ENCODE peak calls at places on chromosomes 11 and 22, in four cellular contexts. C is BJ, E is AG04450, F is neural progenitor cell. N is an unnamed sample.
A peak's percentile ranks its signal among the peaks of the same experiment; 100 is the strongest.

GRCh38 chr11:122791411-122791810 is 46.9 kb upstream of the CRTAM start:
- DNase-seq in C (no peak), E (no peak), F (no peak), N (no peak)

GRCh38 chr11:117392979-117393378 is 65.3 kb downstream of the CEP164 start:
- DNase-seq in C (no peak), E (no peak), F (no peak), N (no peak)

GRCh38 chr11:35163707-35164496 is 24.9 kb downstream of the CD44 start:
- DNase-seq in C (no peak), E (no peak), F (no peak), N (peak; percentile 82)

GRCh38 chr11:12862761-12863469 is 146.2 kb upstream of the RASSF10 start:
- DNase-seq in C (no peak), E (peak; percentile 73), F (peak; percentile 96), N (no peak)

GRCh38 chr22:48856308-48856615 is 971.4 kb downstream of the BRD1 start:
- DNase-seq in C (no peak), E (no peak), F (no peak), N (no peak)

GRCh38 chr11:102479733-102480132 is 27.2 kb upstream of the TMEM123 start:
- DNase-seq in C (no peak), E (no peak), F (no peak), N (no peak)

GRCh38 chr11:69049490-69049867 is 747 bp downstream of the TPCN2 start:
- DNase-seq in C (no peak), E (no peak), F (no peak), N (no peak)

GRCh38 chr11:46489668-46490560 is 98.3 kb upstream of the CHRM4 start:
- DNase-seq in C (no peak), E (peak; percentile 20), F (peak; percentile 55), N (peak; percentile 74)

GRCh38 chr22:20299736-20300136 is 20.1 kb downstream of the DGCR6L start:
- DNase-seq in C (no peak), E (no peak), F (no peak), N (no peak)

GRCh38 chr11:22829231-22830081 is at the start of gene SVIP:
- DNase-seq in C (peak; percentile 14), E (peak; percentile 72), F (peak; percentile 95), N (peak; percentile 96)

GRCh38 chr22:21446128-21446826 is 20.9 kb upstream of the TMEM191C start:
- DNase-seq in C (no peak), E (no peak), F (peak; percentile 1), N (no peak)

GRCh38 chr11:45754746-45755145 is 50.2 kb upstream of the SLC35C1 start:
- DNase-seq in C (no peak), E (no peak), F (no peak), N (no peak)

GRCh38 chr11:559020-559620 is 1.4 kb downstream of the LMNTD2 start:
- DNase-seq in C (no peak), E (no peak), F (no peak), N (no peak)

GRCh38 chr11:103920449-103920848 is 116.0 kb upstream of the DDI1 start:
- DNase-seq in C (no peak), E (peak; percentile 34), F (no peak), N (peak; percentile 26)

GRCh38 chr11:113481226-113481625 is 6.0 kb upstream of the DRD2 start:
- DNase-seq in C (no peak), E (no peak), F (no peak), N (no peak)

GRCh38 chr22:31922593-31922992 is 21.7 kb upstream of the YWHAH start:
- DNase-seq in C (no peak), E (no peak), F (no peak), N (no peak)

GRCh38 chr11:44532809-44533208 is 32.7 kb upstream of the CD82 start:
- DNase-seq in C (no peak), E (no peak), F (no peak), N (peak; percentile 23)

GRCh38 chr11:17699157-17700114 is 19.9 kb upstream of the MYOD1 start:
- DNase-seq in C (no peak), E (no peak), F (peak; percentile 22), N (no peak)

GRCh38 chr22:22745225-22746060 is 101.0 kb downstream of the GGTLC2 start:
- DNase-seq in C (no peak), E (no peak), F (peak; percentile 71), N (peak; percentile 57)

GRCh38 chr22:17077255-17077654 is 7.5 kb upstream of the IL17RA start:
- DNase-seq in C (peak; percentile 58), E (peak; percentile 51), F (no peak), N (no peak)

DNA sequence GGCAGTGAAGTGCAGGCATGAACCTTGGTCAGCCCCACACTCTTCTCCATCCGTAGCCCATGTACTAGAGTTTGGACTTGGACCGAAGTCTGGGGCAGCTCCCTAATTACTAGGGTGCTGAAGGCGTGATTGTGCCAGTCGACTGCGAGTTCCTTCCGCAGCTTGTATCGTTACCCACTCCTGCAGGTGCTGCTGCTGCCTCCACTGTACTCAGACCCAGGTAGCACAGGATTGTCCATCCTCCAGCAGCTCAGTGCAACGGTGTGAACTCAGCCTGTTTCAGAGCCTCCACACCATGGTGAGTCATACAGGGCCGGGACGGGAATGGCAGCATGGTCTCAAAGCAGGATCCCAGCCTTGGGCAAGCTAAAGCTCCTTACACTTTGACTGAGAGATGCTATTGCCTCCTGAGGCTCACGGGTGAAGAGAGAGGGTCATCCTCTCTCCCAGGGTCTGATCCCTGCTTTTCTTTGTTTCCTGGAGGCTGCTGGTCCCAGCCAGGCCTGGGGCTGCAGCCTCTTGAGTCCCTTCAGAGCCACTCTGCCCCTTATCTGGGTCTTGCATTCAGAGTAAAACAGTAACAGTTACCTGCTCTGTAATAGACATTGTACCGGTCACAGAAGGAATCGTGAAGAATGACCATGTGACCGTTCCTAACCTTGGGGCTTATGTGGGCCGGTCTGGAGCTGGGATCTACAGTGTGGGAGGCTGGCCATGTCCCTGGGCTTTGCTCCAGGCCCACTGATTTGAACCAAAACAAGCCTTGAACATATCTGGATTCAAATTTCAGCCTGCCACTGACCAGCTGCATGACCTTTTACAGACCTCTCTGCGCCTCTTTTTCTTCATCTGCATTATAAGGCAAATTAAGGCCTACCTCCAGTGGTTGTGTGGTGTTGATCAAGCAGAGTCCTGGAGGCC is 1.7 kb downstream of the TKFC start:
- DNase-seq in C (no peak), E (no peak), F (no peak), N (no peak)
- H3K4me3 ChIP-seq in C (no peak overlapping the region), E (no peak overlapping the region), F (no peak overlapping the region), N (no peak overlapping the region)

GRCh38 chr22:46635756-46636155 is 15.6 kb downstream of the GRAMD4 start:
- DNase-seq in C (no peak), E (no peak), F (peak; percentile 50), N (no peak)
- H3K4me3 ChIP-seq in C (no peak overlapping the region), E (no peak overlapping the region), F (no peak overlapping the region), N (no peak overlapping the region)

DNA sequence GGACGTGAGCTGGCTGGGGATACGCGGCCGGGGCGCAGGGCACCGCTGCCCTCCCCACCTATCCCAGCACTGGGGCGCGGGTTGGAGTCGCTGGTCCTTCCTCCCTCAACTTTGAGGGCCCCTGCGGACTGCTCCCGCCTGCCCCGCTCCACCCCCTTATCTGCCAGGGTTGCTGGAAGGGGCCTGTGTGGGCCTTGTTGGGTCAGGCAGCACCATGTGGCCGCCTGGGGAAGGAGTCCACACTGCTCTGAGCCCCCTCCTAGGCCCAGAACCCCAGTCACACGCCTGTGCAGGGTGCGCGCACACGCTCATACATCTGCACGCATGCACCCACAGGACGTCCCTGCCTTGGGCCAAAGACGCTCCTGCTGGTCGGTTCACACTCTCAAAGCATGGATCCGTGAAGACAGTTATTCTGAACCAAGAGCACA is 595 bp downstream of the TUB start:
- DNase-seq in C (no peak), E (no peak), F (peak; percentile 37), N (no peak)
- H3K4me3 ChIP-seq in C (peak overlapping the region; percentile 62), E (peak overlapping the region; percentile 65), F (peak overlapping the region; percentile 66), N (no peak overlapping the region)

DNA sequence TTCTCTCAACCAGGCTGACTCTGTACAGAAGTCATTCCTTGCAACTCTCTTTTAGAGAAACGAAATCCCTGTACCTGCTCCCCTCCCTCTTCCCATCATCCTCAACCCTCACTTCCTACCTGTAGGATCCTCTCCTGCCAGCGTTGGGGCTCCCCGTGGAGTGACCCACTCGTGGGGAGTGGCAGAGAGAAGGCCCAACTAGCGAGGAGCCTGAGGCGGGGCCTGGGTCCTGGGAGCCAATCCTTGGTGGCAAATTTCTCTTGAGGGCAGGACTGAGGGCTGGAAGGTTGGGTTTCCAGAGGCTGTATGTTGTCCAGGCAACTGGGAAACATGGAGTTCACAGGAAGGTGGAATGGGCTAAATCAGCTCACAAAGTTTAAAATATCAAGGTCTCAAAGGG is 10.4 kb downstream of the NHERF4 start:
- DNase-seq in C (no peak), E (peak; percentile 7), F (peak; percentile 63), N (peak; percentile 18)
- H3K4me3 ChIP-seq in C (no peak overlapping the region), E (no peak overlapping the region), F (no peak overlapping the region), N (no peak overlapping the region)